ENCODE peak calls at places on chromosomes 11 and 22, in four cellular contexts. One of them, this sample, is unnamed.

GRCh38 chr22:36453855-36454378 is 27.5 kb downstream of the TXN2 start:
- DNase-seq in GM12878: no peak
- DNase-seq in K562: no peak
- DNase-seq in H1: no peak
- DNase-seq in this sample: no peak

GRCh38 chr11:111591187-111591960 is 10.9 kb upstream of the SIK2 start:
- DNase-seq in GM12878: no peak
- DNase-seq in K562: no peak
- DNase-seq in H1: no peak
- DNase-seq in this sample: no peak

GRCh38 chr11:120344302-120345004 is 8.2 kb downstream of the ARHGEF12 start:
- DNase-seq in H1: no peak
- DNase-seq in GM12878: peak
- DNase-seq in K562: no peak
- DNase-seq in this sample: peak

GRCh38 chr11:127063191-127063590 is 62.6 kb upstream of the KIRREL3 start:
- DNase-seq in H1: no peak
- DNase-seq in GM12878: no peak
- DNase-seq in K562: no peak
- DNase-seq in this sample: no peak

GRCh38 chr11:61092280-61092766 is 10.0 kb upstream of the CD5 start:
- DNase-seq in H1: no peak
- DNase-seq in K562: no peak
- DNase-seq in GM12878: no peak
- DNase-seq in this sample: no peak

GRCh38 chr11:2290351-2290841 is 11.3 kb downstream of the C11orf21 start:
- DNase-seq in H1: peak
- DNase-seq in K562: no peak
- DNase-seq in GM12878: no peak
- DNase-seq in this sample: no peak

GRCh38 chr22:41966607-41967240 is 2.5 kb upstream of the SEPTIN3 start:
- DNase-seq in K562: peak
- DNase-seq in GM12878: peak
- DNase-seq in H1: peak
- DNase-seq in this sample: peak

GRCh38 chr22:44151661-44152060 is 29.1 kb upstream of the PARVG start:
- DNase-seq in GM12878: no peak
- DNase-seq in K562: no peak
- DNase-seq in H1: no peak
- DNase-seq in this sample: no peak

GRCh38 chr22:41752011-41752975 is 48.2 kb upstream of the CCDC134 start:
- DNase-seq in K562: no peak
- DNase-seq in GM12878: peak
- DNase-seq in H1: no peak
- DNase-seq in this sample: no peak

GRCh38 chr11:18071098-18071705 is 25.1 kb upstream of the TPH1 start:
- DNase-seq in H1: no peak
- DNase-seq in GM12878: no peak
- DNase-seq in K562: no peak
- DNase-seq in this sample: no peak

GRCh38 chr11:63683133-63683991 is 2.1 kb downstream of the RTN3 start:
- DNase-seq in GM12878: no peak
- DNase-seq in K562: no peak
- DNase-seq in H1: no peak
- DNase-seq in this sample: no peak

GRCh38 chr11:68963779-68964178 is 17.0 kb downstream of the MRGPRD start:
- DNase-seq in H1: no peak
- DNase-seq in K562: no peak
- DNase-seq in GM12878: no peak
- DNase-seq in this sample: no peak

GRCh38 chr22:29994941-29995340 is 85.3 kb upstream of the HORMAD2 start:
- DNase-seq in GM12878: no peak
- DNase-seq in H1: no peak
- DNase-seq in K562: no peak
- DNase-seq in this sample: no peak
- TF ChIP-seq TAF1 in GM12878: no peak
- TF ChIP-seq TAF1 in H1: no peak
- TF ChIP-seq TAF1 in K562: no peak
- TF ChIP-seq TAF1 in this sample: no peak

GRCh38 chr11:9462172-9462799 is 1.5 kb downstream of the ZNF143 start:
- DNase-seq in K562: no peak
- DNase-seq in GM12878: no peak
- DNase-seq in H1: no peak
- DNase-seq in this sample: no peak

GRCh38 chr11:9460322-9461067 is at the start of gene ZNF143:
- DNase-seq in K562: peak
- DNase-seq in GM12878: peak
- DNase-seq in H1: peak
- DNase-seq in this sample: peak

GRCh38 chr11:9461760-9462134 is 935 bp downstream of the ZNF143 start:
- DNase-seq in GM12878: no peak
- DNase-seq in K562: no peak
- DNase-seq in H1: no peak
- DNase-seq in this sample: no peak

GRCh38 chr11:9459573-9460321 is 1.1 kb upstream of the ZNF143 start:
- DNase-seq in H1: no peak
- DNase-seq in K562: no peak
- DNase-seq in GM12878: no peak
- DNase-seq in this sample: no peak

DNA sequence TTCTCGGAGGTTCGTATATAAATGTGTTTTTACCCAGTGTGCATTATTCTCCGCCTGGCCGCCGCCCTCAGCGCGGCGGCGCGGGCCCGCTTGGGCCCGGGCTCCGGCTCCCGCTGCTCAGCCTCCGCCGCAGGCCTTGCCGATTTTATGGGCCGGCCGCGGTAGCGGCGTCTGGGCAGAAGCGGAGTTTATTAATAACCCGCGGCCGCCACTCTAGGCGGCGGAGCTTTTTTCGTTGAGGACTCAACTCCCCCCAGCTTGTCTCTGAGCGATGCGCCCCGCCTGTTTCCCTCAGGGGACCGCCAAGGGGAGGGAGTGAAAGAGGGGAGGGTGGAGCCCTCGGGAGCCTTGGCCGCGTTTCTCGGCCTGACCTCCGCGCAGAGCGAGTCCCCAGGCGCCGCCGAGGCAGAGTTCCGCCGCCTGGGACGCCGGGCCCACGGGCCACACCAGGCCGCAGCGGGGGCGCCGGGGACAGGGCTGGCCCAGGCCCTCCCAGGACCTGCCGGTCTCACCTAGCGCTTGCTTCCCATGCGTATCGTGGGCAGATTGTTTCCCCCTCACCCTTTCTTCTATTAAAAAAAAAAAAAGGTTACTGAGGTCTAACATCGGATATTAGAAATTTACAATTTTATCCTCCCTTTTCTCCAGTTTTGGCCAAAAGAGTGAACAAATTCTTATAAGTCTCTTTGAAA is 402 bp downstream of the ZNF143 start:
- DNase-seq in GM12878: peak
- DNase-seq in K562: peak
- DNase-seq in H1: peak
- DNase-seq in this sample: peak
- TF ChIP-seq POLR2A in GM12878: peak
- TF ChIP-seq POLR2A in K562: peak
- TF ChIP-seq POLR2A in H1: peak
- TF ChIP-seq POLR2A in this sample: peak

GRCh38 chr11:34926831-34927132 is 10.4 kb downstream of the PDHX start:
- DNase-seq in GM12878: no peak
- DNase-seq in K562: no peak
- DNase-seq in H1: no peak
- DNase-seq in this sample: no peak
- TF ChIP-seq TAF1 in GM12878: no peak
- TF ChIP-seq TAF1 in K562: no peak
- TF ChIP-seq TAF1 in H1: no peak
- TF ChIP-seq TAF1 in this sample: no peak

GRCh38 chr11:76523147-76523546 is 78.3 kb downstream of the EMSY start:
- DNase-seq in K562: no peak
- DNase-seq in GM12878: no peak
- DNase-seq in H1: no peak
- DNase-seq in this sample: no peak

GRCh38 chr11:76524461-76524860 is 79.6 kb downstream of the EMSY start:
- DNase-seq in H1: no peak
- DNase-seq in GM12878: no peak
- DNase-seq in K562: no peak
- DNase-seq in this sample: no peak

GRCh38 chr11:76526878-76527277 is 82.1 kb downstream of the EMSY start:
- DNase-seq in H1: no peak
- DNase-seq in GM12878: no peak
- DNase-seq in K562: no peak
- DNase-seq in this sample: no peak

GRCh38 chr11:76524919-76525318 is 80.1 kb downstream of the EMSY start:
- DNase-seq in GM12878: no peak
- DNase-seq in K562: no peak
- DNase-seq in H1: no peak
- DNase-seq in this sample: no peak

GRCh38 chr11:76523786-76524436 is 79.1 kb downstream of the EMSY start:
- DNase-seq in K562: no peak
- DNase-seq in H1: no peak
- DNase-seq in GM12878: no peak
- DNase-seq in this sample: no peak
- TF ChIP-seq POLR2A in K562: no peak
- TF ChIP-seq POLR2A in H1: no peak
- TF ChIP-seq POLR2A in GM12878: no peak
- TF ChIP-seq POLR2A in this sample: no peak